ENCODE peak calls at places on chromosomes 3 and 15, in five cellular contexts. One of them, this sample, is unnamed. For H3K4me1, the result is how much of the 10 kb centered on the place peaks cover.

GRCh38 chr15:63888146-63888545 is 54.4 kb upstream of the HERC1 start:
- DNase-seq in A549: no peak
- DNase-seq in ovary: no peak
- DNase-seq in colonic mucosa: no peak
- DNase-seq in IMR-90: no peak
- DNase-seq in this sample: no peak

GRCh38 chr15:63187589-63188226 is 1.7 kb upstream of the RAB8B start:
- DNase-seq in ovary: no peak
- DNase-seq in A549: no peak
- DNase-seq in colonic mucosa: no peak
- DNase-seq in IMR-90: no peak
- DNase-seq in this sample: no peak

GRCh38 chr15:58410353-58410752 is 21.4 kb upstream of the LIPC start:
- DNase-seq in A549: no peak
- DNase-seq in IMR-90: peak
- DNase-seq in ovary: peak
- DNase-seq in colonic mucosa: no peak
- DNase-seq in this sample: no peak

GRCh38 chr3:115071611-115072010 is 75.5 kb downstream of the ZBTB20 start:
- DNase-seq in ovary: no peak
- DNase-seq in colonic mucosa: no peak
- DNase-seq in A549: no peak
- DNase-seq in IMR-90: peak
- DNase-seq in this sample: no peak

GRCh38 chr3:69987833-69988232 is 11.7 kb upstream of the SAMMSON start:
- DNase-seq in A549: no peak
- DNase-seq in ovary: no peak
- DNase-seq in IMR-90: no peak
- DNase-seq in colonic mucosa: no peak
- DNase-seq in this sample: no peak

GRCh38 chr3:69767571-69767970 is 28.3 kb downstream of the MITF start:
- DNase-seq in A549: no peak
- DNase-seq in ovary: peak
- DNase-seq in IMR-90: no peak
- DNase-seq in colonic mucosa: peak
- DNase-seq in this sample: peak

GRCh38 chr3:67558429-67558828 is 96.0 kb downstream of the SUCLG2 start:
- DNase-seq in A549: no peak
- DNase-seq in ovary: no peak
- DNase-seq in colonic mucosa: no peak
- DNase-seq in IMR-90: peak
- DNase-seq in this sample: no peak

GRCh38 chr15:20352241-20353200 is 189.1 kb downstream of the GOLGA6L6 start:
- DNase-seq in A549: no peak
- DNase-seq in IMR-90: no peak
- DNase-seq in colonic mucosa: no peak
- DNase-seq in ovary: no peak
- DNase-seq in this sample: peak

GRCh38 chr15:33279613-33280205 is 31.1 kb upstream of the RYR3 start:
- DNase-seq in ovary: no peak
- DNase-seq in A549: peak
- DNase-seq in IMR-90: no peak
- DNase-seq in colonic mucosa: no peak
- DNase-seq in this sample: no peak

GRCh38 chr3:72318504-72319201 is 529.6 kb downstream of the SHQ1 start:
- DNase-seq in A549: no peak
- DNase-seq in colonic mucosa: peak
- DNase-seq in IMR-90: peak
- DNase-seq in ovary: no peak
- DNase-seq in this sample: no peak

GRCh38 chr3:120062474-120062873 is 31.8 kb downstream of the GSK3B start:
- DNase-seq in A549: no peak
- DNase-seq in IMR-90: peak
- DNase-seq in ovary: no peak
- DNase-seq in colonic mucosa: no peak
- DNase-seq in this sample: no peak

GRCh38 chr15:73233623-73234022 is 135.1 kb downstream of the HCN4 start:
- DNase-seq in ovary: no peak
- DNase-seq in IMR-90: peak
- DNase-seq in colonic mucosa: no peak
- DNase-seq in A549: no peak
- DNase-seq in this sample: no peak

GRCh38 chr3:76565496-76566210 is 474.2 kb upstream of the ROBO2 start:
- DNase-seq in ovary: no peak
- DNase-seq in A549: no peak
- DNase-seq in colonic mucosa: no peak
- DNase-seq in IMR-90: no peak
- DNase-seq in this sample: no peak

GRCh38 chr15:80920271-80920699 is 69.3 kb downstream of the MESD start:
- DNase-seq in A549: no peak
- DNase-seq in colonic mucosa: no peak
- DNase-seq in IMR-90: no peak
- DNase-seq in ovary: no peak
- DNase-seq in this sample: no peak

GRCh38 chr15:63070681-63071129 is 28.2 kb downstream of the TPM1 start:
- DNase-seq in ovary: no peak
- DNase-seq in IMR-90: no peak
- DNase-seq in A549: no peak
- DNase-seq in colonic mucosa: no peak
- DNase-seq in this sample: no peak

GRCh38 chr3:54939591-54940300 is 11.9 kb upstream of the LRTM1 start:
- DNase-seq in colonic mucosa: no peak
- DNase-seq in A549: no peak
- DNase-seq in ovary: no peak
- DNase-seq in IMR-90: peak
- DNase-seq in this sample: no peak

GRCh38 chr15:33201376-33202189 is 7.1 kb upstream of the FMN1 start:
- DNase-seq in colonic mucosa: peak
- DNase-seq in IMR-90: peak
- DNase-seq in ovary: no peak
- DNase-seq in A549: peak
- DNase-seq in this sample: peak

GRCh38 chr3:176961916-176962315 is 235.4 kb downstream of the TBL1XR1 start:
- DNase-seq in A549: no peak
- DNase-seq in colonic mucosa: no peak
- DNase-seq in ovary: no peak
- DNase-seq in IMR-90: peak
- DNase-seq in this sample: no peak

GRCh38 chr3:72950801-72951200 is 45.8 kb upstream of the PPP4R2 start:
- DNase-seq in ovary: no peak
- DNase-seq in IMR-90: no peak
- DNase-seq in A549: no peak
- DNase-seq in colonic mucosa: no peak
- DNase-seq in this sample: no peak

GRCh38 chr15:35047528-35047927 is 37.6 kb downstream of the NANOGP8 start:
- DNase-seq in IMR-90: no peak
- DNase-seq in colonic mucosa: no peak
- DNase-seq in ovary: no peak
- DNase-seq in A549: no peak
- DNase-seq in this sample: no peak

GRCh38 chr15:82850731-82851130 is 41.3 kb downstream of the WHAMM start:
- DNase-seq in ovary: no peak
- DNase-seq in A549: no peak
- DNase-seq in colonic mucosa: no peak
- DNase-seq in IMR-90: no peak
- DNase-seq in this sample: no peak

GRCh38 chr3:172157566-172158258 is 118.3 kb downstream of the FNDC3B start:
- DNase-seq in A549: no peak
- DNase-seq in IMR-90: no peak
- DNase-seq in colonic mucosa: no peak
- DNase-seq in ovary: no peak
- DNase-seq in this sample: no peak

GRCh38 chr3:195866686-195867511 is 41.5 kb downstream of the TNK2 start:
- DNase-seq in ovary: no peak
- DNase-seq in IMR-90: no peak
- DNase-seq in colonic mucosa: no peak
- DNase-seq in A549: no peak
- DNase-seq in this sample: no peak

GRCh38 chr3:128360705-128361271 is 105.9 kb downstream of the DNAJB8 start:
- DNase-seq in ovary: no peak
- DNase-seq in colonic mucosa: no peak
- DNase-seq in IMR-90: no peak
- DNase-seq in A549: no peak
- DNase-seq in this sample: no peak

GRCh38 chr3:20546636-20547035 is 360.6 kb upstream of the SGO1 start:
- DNase-seq in A549: no peak
- DNase-seq in IMR-90: no peak
- DNase-seq in colonic mucosa: no peak
- DNase-seq in ovary: no peak
- DNase-seq in this sample: no peak

GRCh38 chr3:4006288-4006687 is 207.1 kb downstream of the LRRN1 start:
- DNase-seq in A549: no peak
- DNase-seq in IMR-90: no peak
- DNase-seq in colonic mucosa: no peak
- DNase-seq in ovary: no peak
- DNase-seq in this sample: no peak

GRCh38 chr3:184523825-184524615 is 37.6 kb upstream of the EPHB3 start:
- DNase-seq in A549: peak
- DNase-seq in colonic mucosa: peak
- DNase-seq in IMR-90: peak
- DNase-seq in ovary: no peak
- DNase-seq in this sample: no peak

GRCh38 chr15:88701561-88702095 is 62.8 kb downstream of the ISG20 start:
- DNase-seq in ovary: no peak
- DNase-seq in colonic mucosa: no peak
- DNase-seq in A549: peak
- DNase-seq in IMR-90: no peak
- DNase-seq in this sample: peak

GRCh38 chr15:28026221-28026620 is 72.9 kb downstream of the OCA2 start:
- DNase-seq in IMR-90: no peak
- DNase-seq in A549: no peak
- DNase-seq in colonic mucosa: peak
- DNase-seq in ovary: no peak
- DNase-seq in this sample: no peak

GRCh38 chr3:126342211-126342610 is 15.0 kb downstream of the KLF15 start:
- DNase-seq in IMR-90: no peak
- DNase-seq in A549: no peak
- DNase-seq in colonic mucosa: no peak
- DNase-seq in ovary: peak
- DNase-seq in this sample: no peak

GRCh38 chr3:197289726-197290125 is 8.7 kb downstream of the DLG1 start:
- DNase-seq in IMR-90: peak
- DNase-seq in A549: no peak
- DNase-seq in ovary: no peak
- DNase-seq in colonic mucosa: no peak
- DNase-seq in this sample: no peak

GRCh38 chr3:187016639-187017345 is 86.5 kb downstream of the ST6GAL1 start:
- DNase-seq in IMR-90: peak
- DNase-seq in ovary: no peak
- DNase-seq in colonic mucosa: peak
- DNase-seq in A549: no peak
- DNase-seq in this sample: no peak

GRCh38 chr3:4582634-4583033 is 89.5 kb downstream of the ITPR1 start:
- DNase-seq in IMR-90: peak
- DNase-seq in ovary: no peak
- DNase-seq in A549: no peak
- DNase-seq in colonic mucosa: no peak
- DNase-seq in this sample: no peak

GRCh38 chr3:123066896-123067688 is at the start of gene PDIA5:
- DNase-seq in ovary: peak
- DNase-seq in IMR-90: peak
- DNase-seq in colonic mucosa: peak
- DNase-seq in A549: peak
- DNase-seq in this sample: peak

DNA sequence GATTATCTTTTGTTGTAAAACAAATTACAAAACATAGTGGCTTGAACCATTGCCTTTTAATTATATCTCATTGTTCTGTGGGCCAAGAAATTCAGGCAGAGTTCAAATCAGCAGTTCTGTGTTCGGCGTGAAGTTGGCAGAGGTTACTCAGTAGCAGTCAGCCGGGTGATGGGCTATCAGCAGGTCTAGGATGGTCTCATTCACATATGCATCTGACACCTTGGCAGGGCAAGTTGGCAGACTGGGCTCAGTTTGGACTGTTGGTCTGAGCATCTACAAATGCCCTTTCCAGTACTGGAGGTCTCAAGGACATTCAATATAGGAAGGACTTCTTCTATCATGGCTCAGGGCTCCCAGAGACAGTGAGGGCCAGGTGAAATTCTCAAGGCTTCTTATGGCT is 51.2 kb upstream of the ITGA11 start:
- DNase-seq in colonic mucosa: no peak
- DNase-seq in A549: no peak
- DNase-seq in IMR-90: no peak
- DNase-seq in ovary: no peak
- DNase-seq in this sample: no peak
- H3K4me1 ChIP-seq in colonic mucosa: under half
- H3K4me1 ChIP-seq in A549: under half
- H3K4me1 ChIP-seq in IMR-90: under half
- H3K4me1 ChIP-seq in ovary: under half
- H3K4me1 ChIP-seq in this sample: under half

GRCh38 chr3:160554980-160555379 is 10.4 kb downstream of the KPNA4 start:
- DNase-seq in colonic mucosa: no peak
- DNase-seq in IMR-90: no peak
- DNase-seq in ovary: no peak
- DNase-seq in A549: no peak
- DNase-seq in this sample: no peak
- TF ChIP-seq CTCF in colonic mucosa: no peak
- TF ChIP-seq CTCF in IMR-90: no peak
- TF ChIP-seq CTCF in ovary: no peak
- TF ChIP-seq CTCF in A549: no peak
- TF ChIP-seq CTCF in this sample: no peak

DNA sequence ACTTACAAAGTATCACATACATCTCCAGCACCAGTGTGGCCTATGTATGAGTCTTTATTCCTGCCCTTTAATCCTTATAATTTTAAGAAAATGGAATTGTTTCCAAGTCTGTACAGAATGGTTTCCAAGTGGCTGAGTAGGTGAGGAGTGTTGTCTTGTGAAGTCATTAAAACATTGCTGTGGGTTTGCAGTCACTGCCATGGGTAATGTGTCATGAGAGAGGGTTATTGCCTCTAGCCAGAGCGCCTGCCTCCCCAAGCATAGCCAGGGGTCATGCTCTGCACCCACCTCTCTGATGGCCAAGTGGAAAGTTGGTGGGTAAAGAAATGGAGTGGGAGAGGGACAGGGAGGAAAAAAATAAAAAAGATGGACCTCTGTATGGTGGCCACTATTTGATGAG is 25.3 kb downstream of the TRAK1 start:
- DNase-seq in ovary: no peak
- DNase-seq in A549: no peak
- DNase-seq in colonic mucosa: no peak
- DNase-seq in IMR-90: peak
- DNase-seq in this sample: no peak
- H3K4me1 ChIP-seq in ovary: under half
- H3K4me1 ChIP-seq in A549: under half
- H3K4me1 ChIP-seq in colonic mucosa: under half
- H3K4me1 ChIP-seq in IMR-90: under half
- H3K4me1 ChIP-seq in this sample: under half

DNA sequence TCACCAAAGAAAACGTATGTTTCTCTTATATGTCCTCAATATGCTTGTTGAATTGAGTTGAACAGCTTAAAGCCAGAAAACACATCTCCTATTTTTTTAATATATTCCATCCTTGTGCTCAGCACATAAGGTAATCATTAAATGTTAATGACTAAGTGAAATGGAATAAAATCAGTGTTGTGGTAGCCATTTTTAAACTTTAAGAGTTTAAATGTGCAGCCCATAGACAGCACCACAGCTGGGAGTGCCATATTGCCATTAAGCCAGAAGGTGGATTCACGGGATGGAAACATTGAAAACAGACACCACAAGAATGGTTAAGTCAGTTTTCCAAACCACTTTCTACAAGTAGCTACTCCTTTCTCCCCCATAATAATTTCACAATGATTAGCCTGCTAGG is 76.8 kb upstream of the C15orf61 start:
- DNase-seq in colonic mucosa: no peak
- DNase-seq in IMR-90: no peak
- DNase-seq in ovary: no peak
- DNase-seq in A549: no peak
- DNase-seq in this sample: no peak
- TF ChIP-seq CTCF in colonic mucosa: no peak
- TF ChIP-seq CTCF in IMR-90: no peak
- TF ChIP-seq CTCF in ovary: no peak
- TF ChIP-seq CTCF in A549: no peak
- TF ChIP-seq CTCF in this sample: no peak